ENCODE peak calls at places on chromosomes 11 and 22, in eight cellular contexts. Y is AG10803, E is pancreas, V is tibial artery, C is foreskin fibroblast, T is GM23338, S is left lung, G is ovary. X is an unnamed sample.

GRCh38 chr22:50713008-50713385 is 25.0 kb upstream of the ACR start:
- DNase-seq in Y (no peak), E (no peak), V (no peak), C (no peak), T (no peak), S (no peak), G (no peak), X (no peak)

GRCh38 chr11:79834015-79834414 is 393.2 kb upstream of the TENM4 start:
- DNase-seq in Y (no peak), E (no peak), V (no peak), C (no peak), T (no peak), S (no peak), G (no peak), X (no peak)

GRCh38 chr22:38766076-38766777 is 10.4 kb upstream of the SUN2 start:
- DNase-seq in Y (peak), E (no peak), V (no peak), C (peak), T (peak), S (no peak), G (peak), X (no peak)

GRCh38 chr11:64078294-64078693 is 42.6 kb downstream of the FLRT1 start:
- DNase-seq in Y (no peak), E (no peak), V (no peak), C (no peak), T (no peak), S (no peak), G (no peak), X (no peak)

GRCh38 chr11:119795231-119795630 is 66.2 kb upstream of the NECTIN1 start:
- DNase-seq in Y (peak), E (no peak), V (no peak), C (no peak), T (no peak), S (no peak), G (no peak), X (no peak)

GRCh38 chr22:45194686-45195085 is 31.0 kb downstream of the NUP50 start:
- DNase-seq in Y (no peak), E (no peak), V (no peak), C (no peak), T (no peak), S (no peak), G (peak), X (no peak)

GRCh38 chr11:65639623-65640482 is 2.0 kb downstream of the SIPA1 start:
- DNase-seq in Y (no peak), E (no peak), V (no peak), C (no peak), T (no peak), S (no peak), G (no peak), X (no peak)

GRCh38 chr11:60905551-60906113 is 753 bp downstream of the PRPF19 start:
- DNase-seq in Y (peak), E (no peak), V (no peak), C (no peak), T (peak), S (no peak), G (no peak), X (no peak)

GRCh38 chr22:44693756-44694155 is 8.2 kb upstream of the PRR5 start:
- DNase-seq in Y (no peak), E (no peak), V (no peak), C (no peak), T (no peak), S (no peak), G (no peak), X (no peak)

GRCh38 chr22:18095101-18095805 is 15.4 kb upstream of the TUBA8 start:
- DNase-seq in Y (no peak), E (no peak), V (no peak), C (no peak), T (no peak), S (no peak), G (no peak), X (no peak)

GRCh38 chr11:76293189-76293631 is 86.9 kb upstream of the WNT11 start:
- DNase-seq in Y (no peak), E (no peak), V (no peak), C (no peak), T (no peak), S (no peak), G (no peak), X (no peak)

GRCh38 chr22:38403806-38404205 is 51.2 kb downstream of the KCNJ4 start:
- DNase-seq in Y (no peak), E (no peak), V (no peak), C (no peak), T (no peak), S (no peak), G (no peak), X (no peak)

GRCh38 chr11:128759597-128759996 is 65.7 kb downstream of the FLI1 start:
- DNase-seq in Y (peak), E (no peak), V (no peak), C (peak), T (no peak), S (no peak), G (no peak), X (no peak)

GRCh38 chr22:47713880-47714452 is 951.5 kb downstream of the TBC1D22A start:
- DNase-seq in Y (no peak), E (no peak), V (no peak), C (no peak), T (no peak), S (no peak), G (no peak), X (no peak)

GRCh38 chr11:30000986-30001385 is 15.8 kb downstream of the KCNA4 start:
- DNase-seq in Y (no peak), E (no peak), V (no peak), C (no peak), T (peak), S (no peak), G (no peak), X (no peak)

GRCh38 chr11:102846292-102846691 is 2.9 kb upstream of the MMP3 start:
- DNase-seq in Y (no peak), E (no peak), V (no peak), C (no peak), T (no peak), S (no peak), G (no peak), X (no peak)

GRCh38 chr11:35216962-35217667 is 78.1 kb downstream of the CD44 start:
- DNase-seq in Y (no peak), E (peak), V (no peak), C (no peak), T (no peak), S (no peak), G (no peak), X (no peak)

GRCh38 chr11:16809901-16810668 is 71.6 kb downstream of the C11orf58 start:
- DNase-seq in Y (peak), E (no peak), V (peak), C (peak), T (no peak), S (peak), G (no peak), X (peak)

GRCh38 chr22:17984114-17984513 is 40.2 kb downstream of the MICAL3 start:
- DNase-seq in Y (no peak), E (no peak), V (no peak), C (no peak), T (no peak), S (no peak), G (no peak), X (no peak)

GRCh38 chr11:17604913-17605230 is 57.8 kb downstream of the OTOG start:
- DNase-seq in Y (no peak), E (no peak), V (no peak), C (no peak), T (no peak), S (no peak), G (no peak), X (no peak)

GRCh38 chr22:43440556-43440955 is 28.7 kb downstream of the MPPED1 start:
- DNase-seq in Y (no peak), E (no peak), V (no peak), C (no peak), T (no peak), S (no peak), G (no peak), X (no peak)

GRCh38 chr11:119706887-119707286 is 22.1 kb downstream of the NECTIN1 start:
- DNase-seq in Y (no peak), E (no peak), V (no peak), C (no peak), T (peak), S (no peak), G (no peak), X (no peak)

DNA sequence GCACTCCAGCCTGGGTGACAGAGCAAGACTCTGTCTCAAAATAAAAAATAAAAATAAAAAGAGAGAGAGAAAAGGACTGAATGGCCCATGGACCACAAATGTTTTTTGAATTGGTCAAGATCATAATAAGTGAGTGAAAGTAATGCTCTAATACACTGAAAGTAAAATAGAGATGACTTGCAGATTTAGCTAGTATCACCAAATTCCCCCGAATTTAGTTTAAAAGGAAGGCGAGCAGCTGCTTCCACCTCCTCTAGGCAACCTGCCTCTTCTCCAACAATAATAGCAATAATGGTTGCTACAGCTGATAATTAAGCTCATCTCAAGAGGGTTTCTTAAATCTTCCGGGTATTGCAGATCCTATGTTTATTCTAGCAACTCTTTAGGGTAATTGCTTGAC is 36.8 kb downstream of the CELF1 start:
- DNase-seq in Y (no peak), E (no peak), V (no peak), C (no peak), T (no peak), S (no peak), G (no peak), X (no peak)
- TF ChIP-seq CTCF in Y (no peak), E (no peak), V (no peak), C (no peak), T (no peak), S (no peak), G (no peak), X (no peak)

DNA sequence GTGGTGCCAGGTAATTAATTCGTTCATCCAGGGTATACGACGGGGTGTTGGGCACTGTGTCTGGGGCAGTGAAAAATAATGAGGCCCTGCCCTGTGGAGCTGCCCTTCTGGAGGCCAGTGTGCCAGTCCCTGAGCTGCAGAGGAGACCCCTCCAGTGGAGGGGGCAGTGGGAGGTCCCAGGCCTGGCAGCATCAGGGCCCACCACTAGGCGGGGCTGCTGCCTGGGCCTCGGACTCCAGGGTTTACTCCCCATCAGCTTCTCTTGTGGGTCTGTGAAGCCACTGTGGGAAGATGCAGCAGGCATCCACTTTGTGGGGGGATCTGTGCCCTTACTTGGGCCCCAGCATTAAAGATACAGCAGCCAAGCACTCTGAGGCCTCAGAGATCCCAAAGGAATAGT is 17.4 kb upstream of the TMPRSS6 start:
- DNase-seq in Y (no peak), E (no peak), V (no peak), C (no peak), T (peak), S (no peak), G (no peak), X (no peak)
- TF ChIP-seq CTCF in Y (peak), E (no peak), V (no peak), C (peak), T (peak), S (no peak), G (no peak), X (no peak)

DNA sequence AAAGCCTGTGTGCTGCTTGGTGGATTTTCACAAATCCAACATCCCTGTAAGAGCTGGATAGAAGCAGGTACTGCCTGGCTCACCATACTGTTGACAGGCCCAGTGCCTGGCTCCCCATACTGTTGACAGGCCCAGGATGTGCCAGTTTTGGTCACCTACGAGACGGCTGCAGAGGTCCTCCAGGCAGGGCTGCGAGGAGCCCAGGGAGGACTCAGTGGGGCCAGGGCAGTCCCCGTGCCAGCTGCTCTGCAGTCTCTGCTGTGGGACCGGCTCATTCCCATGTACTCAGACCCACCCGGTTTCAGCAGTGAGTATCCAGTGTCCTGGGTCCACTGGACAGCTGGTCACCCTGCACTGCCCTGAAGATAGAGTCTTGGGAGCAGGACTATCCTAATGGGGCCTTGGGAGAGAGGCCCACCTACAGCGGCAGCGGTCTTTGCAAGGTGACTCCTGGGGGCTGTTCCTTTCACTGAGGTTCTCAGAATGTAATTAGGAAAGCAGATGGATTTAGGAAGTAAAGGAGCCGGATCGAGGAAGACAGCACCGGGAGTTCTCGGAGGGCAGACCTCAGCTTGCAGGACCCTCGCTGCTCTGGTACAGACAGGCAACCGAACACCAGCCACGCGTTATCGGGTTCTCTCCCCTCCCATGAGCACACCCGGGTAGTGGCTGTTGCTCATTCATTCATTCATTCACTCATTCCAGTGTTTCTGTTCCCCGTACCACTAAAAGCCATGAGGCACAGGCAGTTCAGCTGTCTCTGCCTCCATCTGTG is 106.1 kb downstream of the CTTN start:
- DNase-seq in Y (no peak), E (no peak), V (no peak), C (no peak), T (no peak), S (no peak), G (no peak), X (no peak)
- TF ChIP-seq CTCF in Y (no peak), E (no peak), V (no peak), C (no peak), T (no peak), S (no peak), G (no peak), X (no peak)

DNA sequence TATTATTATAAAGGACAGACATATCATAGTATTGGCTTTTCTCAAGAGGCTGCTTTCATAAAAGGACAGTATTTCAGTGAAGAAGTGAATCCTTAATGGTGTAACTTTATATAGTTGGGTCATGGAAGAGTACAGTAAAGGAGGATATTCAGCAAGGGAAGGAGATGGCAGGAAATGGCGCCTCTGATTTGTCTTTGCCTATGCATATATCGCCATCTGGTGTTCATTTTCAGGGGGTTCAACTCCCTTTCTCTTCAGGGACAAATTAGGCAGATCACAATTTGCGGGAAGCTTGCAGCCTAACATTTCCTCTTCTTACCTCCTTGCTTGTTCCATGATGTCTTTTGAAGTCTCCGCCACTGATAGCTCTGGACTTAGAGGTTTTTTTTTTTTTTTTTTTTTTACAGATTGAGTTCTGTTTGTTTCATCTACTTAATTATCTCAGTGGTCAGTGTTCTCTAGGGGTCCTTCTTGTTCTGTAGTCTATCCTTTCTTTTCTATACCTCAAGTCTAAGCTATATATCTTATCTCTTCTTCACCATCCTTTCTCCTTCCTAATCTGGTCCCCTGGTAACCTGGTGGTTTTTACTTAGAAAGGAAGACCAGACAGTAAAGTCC is 21.8 kb upstream of the RRM1 start:
- DNase-seq in Y (peak), E (peak), V (no peak), C (peak), T (peak), S (no peak), G (peak), X (peak)
- TF ChIP-seq CTCF in Y (peak), E (peak), V (peak), C (peak), T (peak), S (peak), G (peak), X (peak)

GRCh38 chr11:74255741-74256369 is 55.6 kb downstream of the P4HA3 start:
- DNase-seq in Y (peak), E (peak), V (peak), C (peak), T (peak), S (peak), G (peak), X (no peak)
- TF ChIP-seq CTCF in Y (peak), E (peak), V (peak), C (peak), T (peak), S (peak), G (peak), X (peak)

GRCh38 chr11:46322759-46323158 is 24.5 kb upstream of the DGKZ start:
- DNase-seq in Y (peak), E (no peak), V (no peak), C (no peak), T (peak), S (no peak), G (no peak), X (no peak)
- TF ChIP-seq CTCF in Y (peak), E (no peak), V (no peak), C (peak), T (peak), S (no peak), G (no peak), X (no peak)

GRCh38 chr11:73566977-73567755 is 30.7 kb downstream of the FAM168A start:
- DNase-seq in Y (no peak), E (no peak), V (no peak), C (no peak), T (no peak), S (no peak), G (no peak), X (no peak)

GRCh38 chr11:73563539-73564200 is 34.2 kb downstream of the FAM168A start:
- DNase-seq in Y (no peak), E (no peak), V (no peak), C (no peak), T (no peak), S (no peak), G (no peak), X (no peak)

GRCh38 chr11:73565804-73566203 is 32.1 kb downstream of the FAM168A start:
- DNase-seq in Y (no peak), E (no peak), V (no peak), C (no peak), T (no peak), S (no peak), G (no peak), X (no peak)

GRCh38 chr11:73566422-73566821 is 31.5 kb downstream of the FAM168A start:
- DNase-seq in Y (no peak), E (no peak), V (no peak), C (no peak), T (no peak), S (no peak), G (no peak), X (no peak)

DNA sequence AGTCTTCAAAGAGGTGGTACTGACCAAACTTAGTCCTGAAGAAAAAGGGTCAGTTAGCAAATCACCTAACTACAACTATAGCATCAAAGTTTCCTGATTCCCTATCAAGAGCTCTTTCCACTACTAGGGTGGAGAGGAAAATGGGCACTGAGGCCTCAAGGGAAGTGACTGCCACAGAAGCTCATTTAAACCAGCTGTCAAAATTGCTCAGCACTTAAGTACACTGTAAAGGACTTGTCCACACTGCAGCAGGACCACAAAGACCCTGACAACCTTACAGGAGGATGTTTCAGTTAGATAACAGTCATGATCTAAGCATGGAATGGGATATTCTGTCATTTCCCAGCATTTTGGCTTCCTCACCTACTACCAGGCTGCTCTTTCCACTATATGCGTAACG is 33.0 kb downstream of the FAM168A start:
- DNase-seq in Y (no peak), E (no peak), V (no peak), C (no peak), T (no peak), S (no peak), G (no peak), X (no peak)
- TF ChIP-seq CTCF in Y (no peak), E (no peak), V (no peak), C (no peak), T (no peak), S (no peak), G (no peak), X (no peak)

DNA sequence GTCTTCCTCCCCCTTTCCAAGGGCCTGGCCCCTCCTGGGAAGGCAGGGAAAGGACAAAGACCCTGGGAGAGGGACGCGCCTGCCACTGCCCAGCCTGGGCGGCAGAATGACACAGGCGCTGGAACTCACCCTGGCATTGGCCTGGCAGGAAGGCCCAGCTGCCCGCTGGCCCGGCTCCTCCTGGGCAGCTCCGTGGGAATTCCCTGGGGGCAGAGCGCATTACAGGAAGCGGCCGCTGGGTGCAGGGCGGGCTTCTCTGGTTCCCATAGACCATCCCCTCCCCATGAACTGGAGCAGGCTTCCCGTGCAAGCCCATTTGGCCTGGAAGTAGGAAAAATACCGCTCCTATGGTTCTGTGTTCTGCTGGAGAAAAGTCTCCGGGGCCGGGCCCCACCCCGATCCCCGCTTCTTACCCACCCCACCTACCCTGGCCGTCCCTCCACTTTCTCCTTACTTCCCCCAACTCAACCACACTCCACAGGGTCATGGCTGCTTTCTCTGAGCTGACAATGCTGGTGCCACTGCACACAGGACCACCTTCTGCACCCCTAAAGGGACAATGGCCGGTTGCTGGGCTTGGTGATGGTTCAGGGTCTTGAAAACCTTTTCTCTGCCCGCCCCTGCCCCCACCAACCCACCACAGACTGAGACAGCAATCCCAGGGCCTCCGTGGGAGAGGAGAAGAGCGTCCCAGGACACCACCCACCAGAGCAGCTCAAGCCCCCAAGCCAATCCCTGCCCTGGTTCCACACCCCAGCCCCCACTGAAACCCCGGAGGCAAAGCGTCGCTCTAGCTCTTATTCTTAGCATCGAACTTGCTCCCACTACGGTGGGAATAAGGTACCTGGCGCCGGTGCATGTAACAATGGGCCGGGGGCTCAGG is 58.9 kb downstream of the LINC01488 start:
- DNase-seq in Y (no peak), E (no peak), V (peak), C (no peak), T (peak), S (no peak), G (peak), X (peak)
- TF ChIP-seq CTCF in Y (no peak), E (no peak), V (peak), C (no peak), T (peak), S (peak), G (no peak), X (peak)

X was measured in ascending aorta.